ENCODE peak calls at places on chromosomes 7 and 10, in seven cellular contexts. Z is Calu3, N is ovary, A is endothelial cell, T is heart left ventricle, G is mammary epithelial cell, R is cardiac muscle cell. D is an unnamed sample.

GRCh38 chr10:60473557-60473956 is 83.9 kb upstream of the ANK3 start:
- DNase-seq in A (no peak), R (no peak), T (no peak), G (peak), N (no peak), Z (no peak), D (no peak)

GRCh38 chr10:133163889-133164815 is 4.1 kb downstream of the KNDC1 start:
- DNase-seq in Z (no peak), R (no peak), A (no peak), T (no peak), G (no peak), N (peak), D (no peak)

GRCh38 chr10:17179002-17179401 is 22.5 kb downstream of the TRDMT1 start:
- DNase-seq in R (no peak), T (no peak), A (no peak), Z (no peak), N (no peak), G (no peak), D (no peak)

GRCh38 chr10:122417667-122418066 is 36.8 kb upstream of the ARMS2 start:
- DNase-seq in A (no peak), G (peak), R (peak), Z (no peak), T (no peak), N (no peak), D (no peak)

GRCh38 chr7:69708857-69709256 is 110.6 kb downstream of the AUTS2 start:
- DNase-seq in A (no peak), R (peak), N (no peak), Z (no peak), T (no peak), G (no peak), D (no peak)

GRCh38 chr7:99243751-99244337 is 28.8 kb upstream of the MYH16 start:
- DNase-seq in R (no peak), T (no peak), A (no peak), N (no peak), G (no peak), Z (no peak), D (no peak)

GRCh38 chr7:131489881-131490280 is 66.5 kb downstream of the PODXL start:
- DNase-seq in G (no peak), A (no peak), Z (no peak), R (no peak), N (no peak), T (no peak), D (no peak)

GRCh38 chr7:105487559-105488218 is 34.4 kb downstream of the PUS7 start:
- DNase-seq in R (peak), N (no peak), T (no peak), Z (peak), G (peak), A (peak), D (no peak)

GRCh38 chr10:12130237-12130872 is 878 bp downstream of the SEC61A2 start:
- DNase-seq in R (peak), N (no peak), T (no peak), Z (peak), A (peak), G (peak), D (no peak)

GRCh38 chr7:108572487-108572886 is 2.8 kb downstream of the DNAJB9 start:
- DNase-seq in A (no peak), R (no peak), T (no peak), N (no peak), Z (no peak), G (no peak), D (no peak)

GRCh38 chr7:28955723-28956607 is 2.2 kb downstream of the TRIL start:
- DNase-seq in Z (peak), N (peak), T (peak), G (peak), R (peak), A (peak), D (peak)
- TF ChIP-seq CTCF in Z (peak), N (peak), T (peak), G (peak), R (peak), A (peak), D (peak)

DNA sequence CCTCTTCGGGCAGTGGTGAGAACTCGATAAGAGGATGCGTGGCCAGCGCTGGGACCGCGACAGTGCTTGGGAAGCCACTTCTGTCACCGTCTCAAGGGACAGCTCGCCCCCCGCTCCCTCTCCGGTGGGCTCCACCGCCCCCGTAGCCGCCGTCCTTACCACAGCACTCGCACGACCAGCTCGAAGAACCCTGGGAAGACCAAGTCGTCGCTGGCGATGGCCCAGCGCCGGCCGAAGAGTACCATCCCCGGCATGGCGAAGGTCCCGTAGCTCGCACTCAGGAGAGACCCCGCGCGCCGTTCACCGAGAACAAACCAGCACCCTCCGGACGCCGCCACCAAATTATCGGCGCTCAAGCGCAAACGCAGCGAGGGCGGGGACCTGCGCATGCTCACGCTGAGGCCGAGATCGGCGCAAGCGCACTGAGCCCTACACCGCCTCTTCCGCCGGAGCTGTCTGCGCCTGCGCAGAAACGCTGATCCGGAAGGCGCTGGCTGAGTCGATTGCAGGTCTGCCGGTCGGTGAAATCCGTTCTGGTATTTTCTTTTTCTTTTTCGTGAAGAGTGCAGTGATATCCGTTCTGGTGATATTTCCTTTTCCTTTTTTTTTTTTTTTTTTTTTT is at the start of gene DAGLB:
- DNase-seq in G (peak), Z (peak), T (peak), R (peak), N (peak), A (peak), D (peak)
- TF ChIP-seq CTCF in G (no peak), Z (no peak), T (no peak), R (no peak), N (no peak), A (no peak), D (no peak)

GRCh38 chr10:91487914-91488577 is 77.9 kb downstream of the HECTD2 start:
- DNase-seq in Z (no peak), R (no peak), G (no peak), T (no peak), A (no peak), N (no peak), D (no peak)

GRCh38 chr10:91495402-91495801 is 85.3 kb downstream of the HECTD2 start:
- DNase-seq in G (no peak), A (no peak), Z (no peak), R (no peak), T (no peak), N (no peak), D (no peak)

DNA sequence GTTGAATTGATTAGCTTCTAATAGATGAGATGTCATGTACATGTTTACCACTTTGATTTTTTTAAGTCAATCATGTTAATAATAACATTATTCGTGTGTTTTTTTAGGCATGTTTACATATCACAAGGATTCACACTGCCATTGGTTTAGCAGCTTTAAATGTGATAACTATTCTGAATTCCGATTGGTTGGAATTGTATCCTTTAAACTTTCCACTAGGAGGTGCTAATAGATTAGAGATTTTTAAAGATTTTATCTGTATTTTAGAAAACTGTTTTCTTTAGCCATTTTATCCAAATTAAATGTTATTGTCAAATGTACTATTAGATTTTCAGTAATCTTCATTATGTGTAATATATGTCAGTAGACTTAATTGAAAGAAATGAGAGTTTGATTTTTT is 83.2 kb downstream of the HECTD2 start:
- DNase-seq in A (no peak), G (peak), T (no peak), R (peak), Z (no peak), N (no peak), D (no peak)
- TF ChIP-seq CTCF in A (peak), G (peak), T (peak), R (peak), Z (no peak), N (peak), D (peak)

DNA sequence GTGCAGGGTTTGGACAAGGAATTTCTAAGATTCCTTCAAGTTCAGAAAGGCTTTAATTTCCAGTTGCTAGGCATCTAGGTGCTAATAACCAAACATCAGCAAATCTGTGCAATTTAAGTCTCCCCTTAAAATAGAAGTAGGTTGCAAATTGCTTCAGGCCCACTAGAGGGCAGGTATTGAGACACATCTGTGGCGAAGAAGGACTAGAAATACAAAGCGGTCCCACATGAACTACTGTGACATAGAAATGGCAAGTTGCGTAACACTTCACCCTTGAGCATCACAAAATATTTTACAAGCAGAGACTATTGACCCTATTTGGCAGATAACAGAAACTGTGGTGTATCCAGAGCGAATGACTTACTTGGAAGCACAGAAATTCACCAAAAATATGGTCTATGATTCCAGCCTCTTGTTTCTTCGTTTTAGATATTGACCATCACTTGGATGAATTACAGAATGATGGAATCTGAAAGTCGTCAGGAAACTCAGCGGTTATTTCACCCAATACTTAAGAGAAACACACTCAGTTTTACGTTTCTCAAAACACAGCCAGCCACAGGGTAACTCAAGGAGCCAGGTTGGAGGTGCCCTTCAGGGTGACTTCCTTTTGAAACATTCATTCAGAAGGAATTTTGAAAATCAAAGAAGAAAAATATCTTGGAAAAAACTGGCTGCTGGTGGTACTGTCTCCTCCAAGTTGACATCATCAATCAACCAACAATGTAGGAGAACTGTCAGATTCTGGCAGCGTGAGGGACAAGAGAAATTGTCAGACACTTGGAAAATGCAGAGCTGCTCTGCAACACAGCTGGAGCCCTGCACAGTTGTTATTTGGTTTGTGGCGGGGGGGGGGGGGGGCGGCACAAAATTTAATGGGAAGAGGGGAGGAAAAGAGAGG is 256.3 kb upstream of the MINDY3 start:
- DNase-seq in R (peak), G (peak), Z (peak), N (no peak), T (no peak), A (peak), D (no peak)
- TF ChIP-seq CTCF in R (peak), G (peak), Z (peak), N (no peak), T (peak), A (peak), D (peak)

D was measured in type B pancreatic cell.